ENCODE peak calls at places on chromosomes 13 and 19, in six cellular contexts. One of them, this sample, is unnamed.

GRCh38 chr13:24251525-24251924 is 57.9 kb upstream of the C1QTNF9 start:
- DNase-seq in upper lobe of right lung: no peak
- DNase-seq in CD8-positive, alpha-beta T cell: peak; percentile 76
- DNase-seq in foreskin fibroblast: no peak
- DNase-seq in fibroblast of mammary gland: no peak
- DNase-seq in AG10803: no peak
- DNase-seq in this sample: no peak

GRCh38 chr13:111791131-111791530 is 275.8 kb upstream of the SOX1 start:
- DNase-seq in upper lobe of right lung: no peak
- DNase-seq in CD8-positive, alpha-beta T cell: no peak
- DNase-seq in foreskin fibroblast: no peak
- DNase-seq in fibroblast of mammary gland: no peak
- DNase-seq in AG10803: no peak
- DNase-seq in this sample: no peak

GRCh38 chr19:35549174-35549788 is 3.9 kb downstream of the TMEM147 start:
- DNase-seq in upper lobe of right lung: no peak
- DNase-seq in CD8-positive, alpha-beta T cell: peak; percentile 34
- DNase-seq in foreskin fibroblast: peak; percentile 37
- DNase-seq in fibroblast of mammary gland: peak; percentile 69
- DNase-seq in AG10803: peak; percentile 66
- DNase-seq in this sample: peak; percentile 67

GRCh38 chr13:33194820-33195692 is 90.5 kb downstream of the STARD13 start:
- DNase-seq in upper lobe of right lung: no peak
- DNase-seq in CD8-positive, alpha-beta T cell: no peak
- DNase-seq in foreskin fibroblast: peak; percentile 80
- DNase-seq in fibroblast of mammary gland: peak; percentile 93
- DNase-seq in AG10803: peak; percentile 82
- DNase-seq in this sample: peak; percentile 65

GRCh38 chr13:32165791-32166190 is 134.2 kb downstream of the FRY start:
- DNase-seq in upper lobe of right lung: no peak
- DNase-seq in CD8-positive, alpha-beta T cell: no peak
- DNase-seq in foreskin fibroblast: no peak
- DNase-seq in fibroblast of mammary gland: peak; percentile 24
- DNase-seq in AG10803: peak; percentile 45
- DNase-seq in this sample: peak; percentile 13

GRCh38 chr13:98080280-98080679 is 62.6 kb upstream of the FARP1 start:
- DNase-seq in upper lobe of right lung: no peak
- DNase-seq in CD8-positive, alpha-beta T cell: no peak
- DNase-seq in foreskin fibroblast: no peak
- DNase-seq in fibroblast of mammary gland: no peak
- DNase-seq in AG10803: no peak
- DNase-seq in this sample: no peak

GRCh38 chr13:42363941-42364612 is 92.1 kb downstream of the AKAP11 start:
- DNase-seq in upper lobe of right lung: no peak
- DNase-seq in CD8-positive, alpha-beta T cell: no peak
- DNase-seq in foreskin fibroblast: peak; percentile 4
- DNase-seq in fibroblast of mammary gland: peak; percentile 57
- DNase-seq in AG10803: no peak
- DNase-seq in this sample: no peak

GRCh38 chr13:83546476-83546875 is 335.8 kb downstream of the SLITRK1 start:
- DNase-seq in upper lobe of right lung: no peak
- DNase-seq in CD8-positive, alpha-beta T cell: no peak
- DNase-seq in foreskin fibroblast: no peak
- DNase-seq in fibroblast of mammary gland: no peak
- DNase-seq in AG10803: peak; percentile 40
- DNase-seq in this sample: peak; percentile 86

GRCh38 chr13:73054712-73055111 is 4.1 kb upstream of the KLF5 start:
- DNase-seq in upper lobe of right lung: no peak
- DNase-seq in CD8-positive, alpha-beta T cell: no peak
- DNase-seq in foreskin fibroblast: no peak
- DNase-seq in fibroblast of mammary gland: no peak
- DNase-seq in AG10803: no peak
- DNase-seq in this sample: no peak

GRCh38 chr19:10508036-10508435 is 4.9 kb upstream of the KEAP1 start:
- DNase-seq in upper lobe of right lung: no peak
- DNase-seq in CD8-positive, alpha-beta T cell: no peak
- DNase-seq in foreskin fibroblast: no peak
- DNase-seq in fibroblast of mammary gland: no peak
- DNase-seq in AG10803: no peak
- DNase-seq in this sample: no peak

GRCh38 chr13:30739646-30740642 is 4.6 kb downstream of the ALOX5AP start:
- DNase-seq in upper lobe of right lung: no peak
- DNase-seq in CD8-positive, alpha-beta T cell: peak; percentile 49
- DNase-seq in foreskin fibroblast: no peak
- DNase-seq in fibroblast of mammary gland: peak; percentile 93
- DNase-seq in AG10803: peak; percentile 55
- DNase-seq in this sample: peak; percentile 92

GRCh38 chr19:51342631-51343569 is 961 bp upstream of the VSIG10L start:
- DNase-seq in upper lobe of right lung: no peak
- DNase-seq in CD8-positive, alpha-beta T cell: no peak
- DNase-seq in foreskin fibroblast: no peak
- DNase-seq in fibroblast of mammary gland: no peak
- DNase-seq in AG10803: no peak
- DNase-seq in this sample: no peak

GRCh38 chr19:51345076-51345620 is 3.2 kb upstream of the VSIG10L start:
- DNase-seq in upper lobe of right lung: no peak
- DNase-seq in CD8-positive, alpha-beta T cell: no peak
- DNase-seq in foreskin fibroblast: no peak
- DNase-seq in fibroblast of mammary gland: no peak
- DNase-seq in AG10803: no peak
- DNase-seq in this sample: no peak

GRCh38 chr19:51347209-51347928 is 5.4 kb upstream of the VSIG10L start:
- DNase-seq in upper lobe of right lung: no peak
- DNase-seq in CD8-positive, alpha-beta T cell: no peak
- DNase-seq in foreskin fibroblast: no peak
- DNase-seq in fibroblast of mammary gland: no peak
- DNase-seq in AG10803: no peak
- DNase-seq in this sample: no peak

GRCh38 chr19:51341976-51342580 is at the start of gene VSIG10L:
- DNase-seq in upper lobe of right lung: no peak
- DNase-seq in CD8-positive, alpha-beta T cell: no peak
- DNase-seq in foreskin fibroblast: no peak
- DNase-seq in fibroblast of mammary gland: no peak
- DNase-seq in AG10803: no peak
- DNase-seq in this sample: no peak

GRCh38 chr19:51346742-51347141 is 4.8 kb upstream of the VSIG10L start:
- DNase-seq in upper lobe of right lung: no peak
- DNase-seq in CD8-positive, alpha-beta T cell: no peak
- DNase-seq in foreskin fibroblast: no peak
- DNase-seq in fibroblast of mammary gland: no peak
- DNase-seq in AG10803: no peak
- DNase-seq in this sample: no peak
- TF ChIP-seq CTCF in upper lobe of right lung: no peak
- TF ChIP-seq CTCF in CD8-positive, alpha-beta T cell: no peak
- TF ChIP-seq CTCF in foreskin fibroblast: no peak
- TF ChIP-seq CTCF in fibroblast of mammary gland: no peak
- TF ChIP-seq CTCF in AG10803: no peak
- TF ChIP-seq CTCF in this sample: no peak

GRCh38 chr19:4794971-4795370 is 3.4 kb downstream of the FEM1A start:
- DNase-seq in upper lobe of right lung: no peak
- DNase-seq in CD8-positive, alpha-beta T cell: no peak
- DNase-seq in foreskin fibroblast: no peak
- DNase-seq in fibroblast of mammary gland: no peak
- DNase-seq in AG10803: no peak
- DNase-seq in this sample: no peak
- H3K4me3 ChIP-seq in upper lobe of right lung: no peak overlapping the region
- H3K4me3 ChIP-seq in CD8-positive, alpha-beta T cell: no peak overlapping the region
- H3K4me3 ChIP-seq in foreskin fibroblast: no peak overlapping the region
- H3K4me3 ChIP-seq in fibroblast of mammary gland: no peak overlapping the region
- H3K4me3 ChIP-seq in AG10803: no peak overlapping the region
- H3K4me3 ChIP-seq in this sample: no peak overlapping the region

GRCh38 chr13:96811049-96811448 is 183.2 kb downstream of the OXGR1 start:
- DNase-seq in upper lobe of right lung: no peak
- DNase-seq in CD8-positive, alpha-beta T cell: no peak
- DNase-seq in foreskin fibroblast: no peak
- DNase-seq in fibroblast of mammary gland: no peak
- DNase-seq in AG10803: no peak
- DNase-seq in this sample: no peak

GRCh38 chr13:96810104-96810503 is 184.2 kb downstream of the OXGR1 start:
- DNase-seq in upper lobe of right lung: no peak
- DNase-seq in CD8-positive, alpha-beta T cell: no peak
- DNase-seq in foreskin fibroblast: no peak
- DNase-seq in fibroblast of mammary gland: no peak
- DNase-seq in AG10803: no peak
- DNase-seq in this sample: no peak

GRCh38 chr13:96804186-96804585 is 190.1 kb downstream of the OXGR1 start:
- DNase-seq in upper lobe of right lung: no peak
- DNase-seq in CD8-positive, alpha-beta T cell: no peak
- DNase-seq in foreskin fibroblast: no peak
- DNase-seq in fibroblast of mammary gland: no peak
- DNase-seq in AG10803: no peak
- DNase-seq in this sample: no peak

GRCh38 chr13:96809366-96810096 is 184.7 kb downstream of the OXGR1 start:
- DNase-seq in upper lobe of right lung: no peak
- DNase-seq in CD8-positive, alpha-beta T cell: no peak
- DNase-seq in foreskin fibroblast: no peak
- DNase-seq in fibroblast of mammary gland: no peak
- DNase-seq in AG10803: no peak
- DNase-seq in this sample: no peak

DNA sequence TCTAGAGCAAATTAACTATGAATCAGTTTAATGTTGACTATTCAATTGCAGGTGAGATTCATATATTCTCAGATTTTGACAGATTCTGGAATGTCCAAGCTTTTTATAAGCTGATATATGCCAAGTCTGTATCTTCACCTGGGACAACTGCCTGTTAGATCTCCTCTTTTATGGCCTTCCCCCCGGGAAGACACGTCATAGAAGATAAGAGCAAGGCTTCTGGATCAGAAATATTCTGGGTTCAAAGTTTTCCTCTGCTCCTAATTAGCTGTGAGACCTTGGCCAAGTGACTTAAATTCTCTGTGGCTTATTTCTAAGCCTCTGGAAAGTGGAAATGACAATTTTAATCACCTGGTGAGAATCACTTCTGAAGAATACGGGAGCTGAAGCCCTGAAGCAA is 187.5 kb downstream of the OXGR1 start:
- DNase-seq in upper lobe of right lung: no peak
- DNase-seq in CD8-positive, alpha-beta T cell: no peak
- DNase-seq in foreskin fibroblast: no peak
- DNase-seq in fibroblast of mammary gland: no peak
- DNase-seq in AG10803: no peak
- DNase-seq in this sample: no peak
- TF ChIP-seq CTCF in upper lobe of right lung: no peak
- TF ChIP-seq CTCF in CD8-positive, alpha-beta T cell: no peak
- TF ChIP-seq CTCF in foreskin fibroblast: no peak
- TF ChIP-seq CTCF in fibroblast of mammary gland: no peak
- TF ChIP-seq CTCF in AG10803: no peak
- TF ChIP-seq CTCF in this sample: no peak

DNA sequence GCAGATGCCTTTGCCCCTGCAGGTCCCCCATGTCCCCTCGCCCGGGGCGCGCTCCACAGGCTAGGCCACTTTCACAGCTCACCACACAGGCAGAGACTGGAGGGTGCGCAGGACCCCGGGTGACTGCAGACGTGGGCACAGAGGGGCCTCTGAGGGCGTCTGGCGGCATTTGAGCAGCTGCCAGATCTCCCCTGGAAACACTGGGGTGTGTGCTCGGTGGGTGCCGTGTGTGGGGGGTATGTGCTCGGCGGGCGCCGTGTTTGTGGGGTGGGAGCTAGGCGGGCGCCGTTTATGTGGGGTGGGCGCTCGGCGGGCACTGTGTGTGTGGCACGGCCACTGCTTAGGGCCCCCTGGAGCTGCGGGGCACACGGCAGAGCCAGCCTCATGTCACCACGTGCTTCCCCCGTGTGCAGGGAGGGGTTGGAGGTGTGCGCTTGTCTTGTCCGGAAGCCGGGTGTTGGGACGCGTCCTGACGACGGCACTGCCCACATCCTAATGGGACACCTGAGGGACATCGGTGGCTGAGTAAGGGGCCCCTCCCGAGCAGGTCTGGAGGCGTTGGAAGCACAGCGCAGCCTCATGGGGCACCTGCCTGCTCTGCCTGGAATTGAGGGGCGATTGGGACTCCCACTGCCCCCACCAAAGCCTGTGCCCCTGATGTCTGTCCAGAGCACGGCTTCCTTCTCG is 16.7 kb downstream of the CSNK1G2 start:
- DNase-seq in upper lobe of right lung: no peak
- DNase-seq in CD8-positive, alpha-beta T cell: no peak
- DNase-seq in foreskin fibroblast: no peak
- DNase-seq in fibroblast of mammary gland: no peak
- DNase-seq in AG10803: no peak
- DNase-seq in this sample: no peak
- H3K4me3 ChIP-seq in upper lobe of right lung: no peak overlapping the region
- H3K4me3 ChIP-seq in CD8-positive, alpha-beta T cell: no peak overlapping the region
- H3K4me3 ChIP-seq in foreskin fibroblast: no peak overlapping the region
- H3K4me3 ChIP-seq in fibroblast of mammary gland: no peak overlapping the region
- H3K4me3 ChIP-seq in AG10803: no peak overlapping the region
- H3K4me3 ChIP-seq in this sample: no peak overlapping the region

DNA sequence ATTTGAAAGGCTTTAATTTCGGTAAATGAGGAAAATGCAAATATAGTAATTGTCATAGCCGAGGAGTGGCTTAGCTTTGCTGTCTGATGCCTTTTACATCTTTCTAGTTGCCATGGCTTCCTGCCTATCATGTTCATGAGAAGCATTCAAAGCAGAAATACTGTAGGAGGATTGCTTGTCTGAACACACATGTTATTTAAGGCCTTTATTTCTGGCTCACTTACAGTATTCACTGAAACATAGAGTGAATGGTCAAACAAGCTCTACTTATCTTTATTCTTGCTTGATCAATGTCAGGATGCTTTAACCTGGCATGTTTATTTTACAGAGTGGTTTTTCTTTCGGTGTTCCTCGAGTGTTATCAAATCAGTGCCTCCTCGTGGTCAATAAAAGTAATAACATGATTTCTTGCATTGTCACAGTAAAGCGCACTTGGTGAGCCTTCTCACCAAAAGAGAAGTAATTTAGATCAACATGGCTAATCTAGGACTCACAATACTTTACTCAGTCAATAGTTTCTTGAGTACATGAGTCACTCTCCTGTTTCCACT is 73.5 kb upstream of the PCDH17 start:
- DNase-seq in upper lobe of right lung: no peak
- DNase-seq in CD8-positive, alpha-beta T cell: no peak
- DNase-seq in foreskin fibroblast: no peak
- DNase-seq in fibroblast of mammary gland: no peak
- DNase-seq in AG10803: no peak
- DNase-seq in this sample: no peak
- TF ChIP-seq CTCF in upper lobe of right lung: no peak
- TF ChIP-seq CTCF in CD8-positive, alpha-beta T cell: no peak
- TF ChIP-seq CTCF in foreskin fibroblast: no peak
- TF ChIP-seq CTCF in fibroblast of mammary gland: no peak
- TF ChIP-seq CTCF in AG10803: no peak
- TF ChIP-seq CTCF in this sample: no peak

GRCh38 chr19:1161716-1162115 is 12.4 kb downstream of the SBNO2 start:
- DNase-seq in upper lobe of right lung: peak; percentile 88
- DNase-seq in CD8-positive, alpha-beta T cell: no peak
- DNase-seq in foreskin fibroblast: no peak
- DNase-seq in fibroblast of mammary gland: no peak
- DNase-seq in AG10803: no peak
- DNase-seq in this sample: peak; percentile 26

GRCh38 chr19:1164684-1165531 is 9.2 kb downstream of the SBNO2 start:
- DNase-seq in upper lobe of right lung: peak; percentile 69
- DNase-seq in CD8-positive, alpha-beta T cell: no peak
- DNase-seq in foreskin fibroblast: no peak
- DNase-seq in fibroblast of mammary gland: no peak
- DNase-seq in AG10803: no peak
- DNase-seq in this sample: no peak

GRCh38 chr19:1162404-1163282 is 11.4 kb downstream of the SBNO2 start:
- DNase-seq in upper lobe of right lung: no peak
- DNase-seq in CD8-positive, alpha-beta T cell: no peak
- DNase-seq in foreskin fibroblast: no peak
- DNase-seq in fibroblast of mammary gland: no peak
- DNase-seq in AG10803: no peak
- DNase-seq in this sample: no peak

GRCh38 chr19:1163283-1163933 is 10.7 kb downstream of the SBNO2 start:
- DNase-seq in upper lobe of right lung: peak; percentile 85
- DNase-seq in CD8-positive, alpha-beta T cell: no peak
- DNase-seq in foreskin fibroblast: no peak
- DNase-seq in fibroblast of mammary gland: no peak
- DNase-seq in AG10803: no peak
- DNase-seq in this sample: no peak

GRCh38 chr19:1163934-1164683 is 10.0 kb downstream of the SBNO2 start:
- DNase-seq in upper lobe of right lung: no peak
- DNase-seq in CD8-positive, alpha-beta T cell: no peak
- DNase-seq in foreskin fibroblast: no peak
- DNase-seq in fibroblast of mammary gland: no peak
- DNase-seq in AG10803: no peak
- DNase-seq in this sample: no peak
- H3K4me3 ChIP-seq in upper lobe of right lung: no peak overlapping the region
- H3K4me3 ChIP-seq in CD8-positive, alpha-beta T cell: no peak overlapping the region
- H3K4me3 ChIP-seq in foreskin fibroblast: no peak overlapping the region
- H3K4me3 ChIP-seq in fibroblast of mammary gland: no peak overlapping the region
- H3K4me3 ChIP-seq in AG10803: no peak overlapping the region
- H3K4me3 ChIP-seq in this sample: no peak overlapping the region

This sample was measured in fibroblast of the aortic adventitia.